ENCODE peak calls at places on chromosomes 7 and 10, in six cellular contexts. One of them, this sample, is unnamed.

GRCh38 chr7:23893942-23894890 is 184.2 kb downstream of the STK31 start:
- DNase-seq in OCI-LY7: no peak
- DNase-seq in CD4-positive, CD25-positive, alpha-beta regulatory T cell: no peak
- DNase-seq in endothelial cell: no peak
- DNase-seq in GM12891: no peak
- DNase-seq in GM19239: no peak
- DNase-seq in this sample: no peak

GRCh38 chr7:32033006-32033405 is 37.2 kb downstream of the PDE1C start:
- DNase-seq in OCI-LY7: no peak
- DNase-seq in CD4-positive, CD25-positive, alpha-beta regulatory T cell: no peak
- DNase-seq in endothelial cell: no peak
- DNase-seq in GM12891: no peak
- DNase-seq in GM19239: no peak
- DNase-seq in this sample: no peak

GRCh38 chr7:70913924-70914323 is 218.0 kb upstream of the GALNT17 start:
- DNase-seq in OCI-LY7: no peak
- DNase-seq in CD4-positive, CD25-positive, alpha-beta regulatory T cell: no peak
- DNase-seq in endothelial cell: no peak
- DNase-seq in GM12891: no peak
- DNase-seq in GM19239: no peak
- DNase-seq in this sample: no peak

GRCh38 chr7:43278088-43278644 is 165.7 kb downstream of the HECW1 start:
- DNase-seq in OCI-LY7: no peak
- DNase-seq in CD4-positive, CD25-positive, alpha-beta regulatory T cell: no peak
- DNase-seq in endothelial cell: no peak
- DNase-seq in GM12891: no peak
- DNase-seq in GM19239: no peak
- DNase-seq in this sample: no peak

GRCh38 chr7:124152859-124153692 is 120.2 kb upstream of the TMEM229A start:
- DNase-seq in OCI-LY7: peak; percentile 9
- DNase-seq in CD4-positive, CD25-positive, alpha-beta regulatory T cell: no peak
- DNase-seq in endothelial cell: peak; percentile 49
- DNase-seq in GM12891: no peak
- DNase-seq in GM19239: no peak
- DNase-seq in this sample: no peak

GRCh38 chr7:2779086-2779485 is 65.0 kb downstream of the GNA12 start:
- DNase-seq in OCI-LY7: no peak
- DNase-seq in CD4-positive, CD25-positive, alpha-beta regulatory T cell: no peak
- DNase-seq in endothelial cell: no peak
- DNase-seq in GM12891: no peak
- DNase-seq in GM19239: no peak
- DNase-seq in this sample: no peak

GRCh38 chr7:154929006-154929726 is 73.8 kb downstream of the PAXIP1 start:
- DNase-seq in OCI-LY7: no peak
- DNase-seq in CD4-positive, CD25-positive, alpha-beta regulatory T cell: no peak
- DNase-seq in endothelial cell: no peak
- DNase-seq in GM12891: no peak
- DNase-seq in GM19239: no peak
- DNase-seq in this sample: no peak

GRCh38 chr10:103843854-103844567 is 11.4 kb downstream of the SH3PXD2A start:
- DNase-seq in OCI-LY7: no peak
- DNase-seq in CD4-positive, CD25-positive, alpha-beta regulatory T cell: no peak
- DNase-seq in endothelial cell: no peak
- DNase-seq in GM12891: no peak
- DNase-seq in GM19239: no peak
- DNase-seq in this sample: no peak

GRCh38 chr10:65235266-65235665 is 1690.6 kb upstream of the LRRTM3 start:
- DNase-seq in OCI-LY7: no peak
- DNase-seq in CD4-positive, CD25-positive, alpha-beta regulatory T cell: no peak
- DNase-seq in endothelial cell: no peak
- DNase-seq in GM12891: no peak
- DNase-seq in GM19239: no peak
- DNase-seq in this sample: no peak

GRCh38 chr10:93294004-93294403 is 188.1 kb downstream of the MYOF start:
- DNase-seq in OCI-LY7: no peak
- DNase-seq in CD4-positive, CD25-positive, alpha-beta regulatory T cell: no peak
- DNase-seq in endothelial cell: no peak
- DNase-seq in GM12891: no peak
- DNase-seq in GM19239: no peak
- DNase-seq in this sample: no peak

GRCh38 chr7:144632724-144633123 is 203.1 kb downstream of the TPK1 start:
- DNase-seq in OCI-LY7: no peak
- DNase-seq in CD4-positive, CD25-positive, alpha-beta regulatory T cell: no peak
- DNase-seq in endothelial cell: no peak
- DNase-seq in GM12891: no peak
- DNase-seq in GM19239: no peak
- DNase-seq in this sample: no peak

This sample was measured in GM12892.